ENCODE peak calls at places on chromosomes 7 and 10, in six cellular contexts. R, V, G, P, C and B are unnamed samples.

GRCh38 chr10:88962336-88962735 is 9.8 kb upstream of the ACTA2 start:
- DNase-seq in C (no peak), V (no peak), G (no peak), P (no peak), R (no peak), B (no peak)

GRCh38 chr7:144709066-144709465 is 126.8 kb downstream of the TPK1 start:
- DNase-seq in P (no peak), G (no peak), R (no peak), V (no peak), C (no peak), B (no peak)

GRCh38 chr10:131885391-131886165 is 15.2 kb upstream of the PPP2R2D start:
- DNase-seq in V (peak; percentile 85), G (peak; percentile 65), P (no peak), C (peak; percentile 84), R (peak; percentile 82), B (peak; percentile 70)

GRCh38 chr10:113709221-113709838 is 29.6 kb downstream of the CASP7 start:
- DNase-seq in C (no peak), G (peak; percentile 36), R (no peak), V (peak; percentile 11), P (no peak), B (no peak)

GRCh38 chr10:33331020-33331557 is 3.4 kb downstream of the NRP1 start:
- DNase-seq in V (no peak), G (peak; percentile 73), R (no peak), C (no peak), P (no peak), B (no peak)

GRCh38 chr10:10489086-10489485 is 528.6 kb upstream of the CELF2 start:
- DNase-seq in G (no peak), P (no peak), V (no peak), R (no peak), C (no peak), B (no peak)

GRCh38 chr7:127705461-127705959 is 53.5 kb downstream of the SND1 start:
- DNase-seq in P (no peak), R (no peak), C (no peak), V (no peak), G (no peak), B (no peak)

GRCh38 chr10:127999291-127999690 is 92.4 kb downstream of the PTPRE start:
- DNase-seq in V (no peak), P (no peak), C (no peak), R (no peak), G (no peak), B (no peak)

GRCh38 chr10:51907342-51907741 is 207.9 kb upstream of the CSTF2T start:
- DNase-seq in V (no peak), G (no peak), C (no peak), R (no peak), P (no peak), B (no peak)

GRCh38 chr7:33868151-33868550 is 37.2 kb upstream of the BMPER start:
- DNase-seq in R (no peak), P (no peak), V (no peak), C (no peak), G (no peak), B (no peak)

GRCh38 chr7:100485514-100485913 is 1.8 kb downstream of the NYAP1 start:
- DNase-seq in C (no peak), R (no peak), V (no peak), G (no peak), P (no peak), B (peak; percentile 63)

GRCh38 chr7:92813390-92814024 is 22.9 kb downstream of the CDK6 start:
- DNase-seq in P (no peak), C (no peak), G (peak; percentile 34), V (no peak), R (no peak), B (no peak)

GRCh38 chr7:134784251-134785049 is 5.0 kb downstream of the CALD1 start:
- DNase-seq in C (no peak), R (no peak), G (peak; percentile 81), V (no peak), P (no peak), B (peak; percentile 8)

GRCh38 chr7:112056409-112056808 is 149.8 kb downstream of the DOCK4 start:
- DNase-seq in C (peak; percentile 48), G (peak; percentile 28), R (no peak), P (no peak), V (peak; percentile 20), B (no peak)

GRCh38 chr7:135238112-135238744 is 4.6 kb downstream of the STRA8 start:
- DNase-seq in R (no peak), P (no peak), V (no peak), C (peak; percentile 53), G (no peak), B (no peak)

GRCh38 chr7:78346824-78347223 is 548.3 kb downstream of the PHTF2 start:
- DNase-seq in P (no peak), R (no peak), C (no peak), V (no peak), G (no peak), B (no peak)
- H3K27ac ChIP-seq in P (no peak overlapping the region), R (no peak overlapping the region), C (no peak overlapping the region), V (no peak overlapping the region), G (no peak overlapping the region), B (no peak overlapping the region)

DNA sequence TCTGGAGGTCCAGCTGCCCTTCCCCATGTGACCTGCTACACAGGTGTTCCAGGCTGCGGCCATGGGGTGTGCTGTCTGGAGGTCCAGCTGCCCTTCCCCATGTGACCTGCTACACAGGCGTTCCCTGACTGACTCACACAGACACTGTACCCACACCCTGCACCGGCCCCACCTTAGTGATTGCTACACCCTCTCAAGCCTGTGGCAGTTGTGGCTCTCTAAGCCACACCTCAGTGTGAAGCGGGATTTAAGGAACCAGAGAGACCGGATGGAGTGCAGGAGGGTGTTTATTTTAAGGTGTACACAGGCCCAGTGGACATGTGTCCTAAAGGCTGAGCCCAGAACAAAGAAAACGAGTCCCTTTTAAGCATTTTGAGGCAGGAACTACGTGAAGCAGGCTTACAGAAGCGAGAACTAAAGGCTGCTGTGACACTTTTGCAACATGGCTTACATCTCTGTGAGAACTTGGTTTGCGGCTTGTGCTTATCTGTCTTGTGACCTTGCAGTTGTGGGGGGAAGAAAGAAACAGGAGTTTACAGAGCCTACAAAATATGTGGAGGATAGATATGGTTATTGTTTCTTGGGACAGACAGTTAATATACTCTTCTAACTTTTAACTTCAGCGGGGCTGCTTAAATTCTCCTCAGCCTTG is 326.4 kb downstream of the PAXIP1 start:
- DNase-seq in G (no peak), P (no peak), C (no peak), V (peak; percentile 54), R (peak; percentile 87), B (no peak)
- TF ChIP-seq POLR2A in G (no peak), P (no peak), C (no peak), V (no peak), R (no peak), B (no peak)

GRCh38 chr10:78390817-78391216 is 357.2 kb downstream of the RPS24 start:
- DNase-seq in P (no peak), V (no peak), C (no peak), G (no peak), R (no peak), B (no peak)

GRCh38 chr10:78386495-78386894 is 352.8 kb downstream of the RPS24 start:
- DNase-seq in P (no peak), G (no peak), C (no peak), V (no peak), R (no peak), B (no peak)

GRCh38 chr10:78390051-78390450 is 356.4 kb downstream of the RPS24 start:
- DNase-seq in P (no peak), G (no peak), C (no peak), R (no peak), V (no peak), B (no peak)

GRCh38 chr10:78389419-78389818 is 355.8 kb downstream of the RPS24 start:
- DNase-seq in R (no peak), V (peak; percentile 39), P (no peak), C (no peak), G (no peak), B (peak; percentile 35)

DNA sequence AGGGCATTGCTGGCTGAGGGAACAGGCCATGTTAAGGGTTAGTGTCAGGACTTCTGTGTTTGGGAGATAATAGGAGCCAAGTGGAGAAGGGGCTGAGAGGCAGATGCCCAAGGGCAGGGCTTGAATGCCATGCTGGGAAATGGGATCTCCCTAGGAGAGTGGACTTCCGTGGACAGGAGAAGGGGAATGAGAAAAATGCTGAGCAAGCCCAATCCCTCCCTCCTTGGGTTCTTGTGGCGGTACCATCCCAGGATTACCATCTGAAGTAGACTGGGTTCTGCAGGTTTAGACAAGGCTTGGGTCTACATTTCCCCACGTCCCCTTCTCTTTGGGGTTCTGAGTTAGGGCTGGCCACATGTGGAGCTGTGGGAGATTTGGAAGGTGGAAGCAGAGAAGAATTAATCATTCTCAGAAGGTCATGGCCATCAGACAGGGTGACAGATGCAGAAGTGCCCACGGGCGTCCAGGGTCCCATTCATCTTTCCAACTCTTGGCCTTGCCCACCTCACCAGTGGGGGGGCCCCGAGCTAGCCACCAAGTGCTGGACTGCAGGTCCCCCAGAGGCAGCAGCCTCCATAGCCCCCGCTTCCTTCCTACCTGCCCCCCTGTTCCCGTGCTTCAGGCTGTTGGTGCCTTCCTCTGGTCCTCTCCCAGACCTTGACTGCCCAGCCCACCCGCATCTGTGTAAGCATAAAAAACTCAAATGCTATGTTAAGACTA is 354.8 kb downstream of the RPS24 start:
- DNase-seq in P (no peak), V (no peak), R (no peak), G (no peak), C (no peak), B (no peak)
- H3K27ac ChIP-seq in P (no peak overlapping the region), V (no peak overlapping the region), R (no peak overlapping the region), G (no peak overlapping the region), C (no peak overlapping the region), B (no peak overlapping the region)

GRCh38 chr10:76356557-76356956 is 925.1 kb downstream of the LRMDA start:
- DNase-seq in G (no peak), V (no peak), C (no peak), R (no peak), P (no peak), B (no peak)

GRCh38 chr10:76359001-76359400 is 927.6 kb downstream of the LRMDA start:
- DNase-seq in V (no peak), R (no peak), P (no peak), G (no peak), C (no peak), B (no peak)

GRCh38 chr10:76354921-76355320 is 923.5 kb downstream of the LRMDA start:
- DNase-seq in R (no peak), P (no peak), G (no peak), C (no peak), V (no peak), B (no peak)

GRCh38 chr10:76354349-76354748 is 922.9 kb downstream of the LRMDA start:
- DNase-seq in V (no peak), C (no peak), G (no peak), P (no peak), R (no peak), B (no peak)

GRCh38 chr10:76357726-76358125 is 926.3 kb downstream of the LRMDA start:
- DNase-seq in G (no peak), C (no peak), R (no peak), P (no peak), V (no peak), B (no peak)
- TF ChIP-seq POLR2A in G (no peak), C (no peak), R (no peak), P (no peak), V (no peak), B (no peak)

GRCh38 chr10:79181680-79182079 is 112.9 kb downstream of the ZMIZ1 start:
- DNase-seq in V (no peak), P (no peak), R (no peak), G (no peak), C (no peak), B (no peak)
- H3K27ac ChIP-seq in V (peak overlapping the region; percentile 83), P (peak overlapping the region; percentile 35), R (peak overlapping the region; percentile 68), G (no peak overlapping the region), C (peak overlapping the region; percentile 90), B (peak overlapping the region; percentile 83)

GRCh38 chr10:69201045-69201444 is 19.1 kb upstream of the HKDC1 start:
- DNase-seq in P (no peak), G (no peak), V (no peak), C (no peak), R (no peak), B (no peak)

GRCh38 chr10:69202332-69202731 is 17.8 kb upstream of the HKDC1 start:
- DNase-seq in V (no peak), R (no peak), C (no peak), G (no peak), P (no peak), B (no peak)
- TF ChIP-seq POLR2A in V (no peak), R (no peak), C (no peak), G (no peak), P (no peak), B (no peak)